ENCODE peak calls at places on chromosome 2, in six cellular contexts. S, C, W, Q, B and G are unnamed samples.

GRCh38 chr2:239229545-239230279 is 171.1 kb downstream of the HDAC4 start:
- DNase-seq in C (no peak), B (no peak), W (no peak), S (no peak), Q (no peak), G (no peak)

GRCh38 chr2:98013407-98014042 is 17.8 kb upstream of the TMEM131 start:
- DNase-seq in Q (no peak), S (no peak), W (no peak), B (no peak), C (no peak), G (peak)

GRCh38 chr2:226793615-226794014 is 6.0 kb downstream of the IRS1 start:
- DNase-seq in C (no peak), Q (no peak), B (no peak), W (no peak), S (no peak), G (no peak)

GRCh38 chr2:100391735-100392515 is 25.5 kb downstream of the CHST10 start:
- DNase-seq in W (peak), S (no peak), B (no peak), Q (no peak), C (no peak), G (no peak)

GRCh38 chr2:98518106-98518505 is 73.4 kb downstream of the INPP4A start:
- DNase-seq in B (peak), C (no peak), S (no peak), W (no peak), Q (no peak), G (peak)

GRCh38 chr2:197453914-197454398 is 604 bp downstream of the COQ10B start:
- DNase-seq in B (peak), C (peak), S (peak), W (no peak), Q (peak), G (peak)

GRCh38 chr2:237790353-237790752 is 8.2 kb upstream of the RBM44 start:
- DNase-seq in W (no peak), S (no peak), C (no peak), B (no peak), Q (peak), G (no peak)

GRCh38 chr2:174878537-174879147 is 114.4 kb upstream of the CHRNA1 start:
- DNase-seq in Q (peak), C (peak), S (no peak), B (no peak), W (no peak), G (no peak)

GRCh38 chr2:170276056-170276455 is 98.1 kb downstream of the MYO3B start:
- DNase-seq in S (no peak), Q (no peak), C (no peak), W (no peak), B (no peak), G (no peak)

GRCh38 chr2:51812138-51812866 is 780.4 kb upstream of the NRXN1 start:
- DNase-seq in W (no peak), C (no peak), Q (peak), B (no peak), S (peak), G (no peak)

GRCh38 chr2:16626497-16626896 is 39.1 kb downstream of the CYRIA start:
- DNase-seq in W (no peak), B (no peak), C (no peak), S (no peak), Q (no peak), G (no peak)

GRCh38 chr2:224586127-224586702 is 1.1 kb upstream of the CUL3 start:
- DNase-seq in C (no peak), W (no peak), S (no peak), B (no peak), Q (no peak), G (peak)